ENCODE peak calls at places on chromosomes 6 and 20, in seven cellular contexts. One of them, this sample, is unnamed.

GRCh38 chr20:24148372-24148771 is 159.8 kb upstream of the GGTLC1 start:
- DNase-seq in GM12878: peak
- DNase-seq in HepG2: no peak
- DNase-seq in GM12892: no peak
- DNase-seq in SK-N-SH: no peak
- DNase-seq in K562: no peak
- DNase-seq in GM12891: no peak
- DNase-seq in this sample: no peak

GRCh38 chr6:101117397-101118185 is 236.5 kb upstream of the ASCC3 start:
- DNase-seq in GM12878: no peak
- DNase-seq in HepG2: no peak
- DNase-seq in GM12892: no peak
- DNase-seq in SK-N-SH: no peak
- DNase-seq in K562: no peak
- DNase-seq in GM12891: no peak
- DNase-seq in this sample: peak

GRCh38 chr6:113564401-113565161 is 292.6 kb upstream of the MARCKS start:
- DNase-seq in GM12878: no peak
- DNase-seq in HepG2: peak
- DNase-seq in GM12892: no peak
- DNase-seq in SK-N-SH: peak
- DNase-seq in K562: no peak
- DNase-seq in GM12891: no peak
- DNase-seq in this sample: peak

GRCh38 chr6:73585566-73586415 is 65.0 kb upstream of the EEF1A1 start:
- DNase-seq in GM12878: peak
- DNase-seq in HepG2: peak
- DNase-seq in GM12892: no peak
- DNase-seq in SK-N-SH: no peak
- DNase-seq in K562: peak
- DNase-seq in GM12891: no peak
- DNase-seq in this sample: no peak

GRCh38 chr20:32626859-32627636 is 41.9 kb upstream of the NOL4L start:
- DNase-seq in GM12878: no peak
- DNase-seq in HepG2: no peak
- DNase-seq in GM12892: no peak
- DNase-seq in SK-N-SH: peak
- DNase-seq in K562: no peak
- DNase-seq in GM12891: no peak
- DNase-seq in this sample: no peak

GRCh38 chr6:27778625-27779417 is 133.4 kb downstream of the OR2B2 start:
- DNase-seq in GM12878: no peak
- DNase-seq in HepG2: no peak
- DNase-seq in GM12892: no peak
- DNase-seq in SK-N-SH: no peak
- DNase-seq in K562: no peak
- DNase-seq in GM12891: no peak
- DNase-seq in this sample: no peak

GRCh38 chr6:4352731-4353130 is 217.4 kb upstream of the ECI2 start:
- DNase-seq in GM12878: no peak
- DNase-seq in HepG2: no peak
- DNase-seq in GM12892: no peak
- DNase-seq in SK-N-SH: no peak
- DNase-seq in K562: no peak
- DNase-seq in GM12891: no peak
- DNase-seq in this sample: no peak

GRCh38 chr20:3777381-3777725 is 3.9 kb downstream of the SPEF1 start:
- DNase-seq in GM12878: no peak
- DNase-seq in HepG2: no peak
- DNase-seq in GM12892: no peak
- DNase-seq in SK-N-SH: no peak
- DNase-seq in K562: no peak
- DNase-seq in GM12891: no peak
- DNase-seq in this sample: no peak

GRCh38 chr6:154350293-154350692 is 6.3 kb downstream of the IPCEF1 start:
- DNase-seq in GM12878: no peak
- DNase-seq in HepG2: no peak
- DNase-seq in GM12892: no peak
- DNase-seq in SK-N-SH: no peak
- DNase-seq in K562: no peak
- DNase-seq in GM12891: no peak
- DNase-seq in this sample: no peak

GRCh38 chr20:25196701-25197120 is 1.2 kb downstream of the ENTPD6 start:
- DNase-seq in GM12878: no peak
- DNase-seq in HepG2: no peak
- DNase-seq in GM12892: no peak
- DNase-seq in SK-N-SH: no peak
- DNase-seq in K562: no peak
- DNase-seq in GM12891: no peak
- DNase-seq in this sample: peak

GRCh38 chr20:478010-478948 is 15.9 kb upstream of the TBC1D20 start:
- DNase-seq in GM12878: no peak
- DNase-seq in HepG2: peak
- DNase-seq in GM12892: no peak
- DNase-seq in SK-N-SH: no peak
- DNase-seq in K562: no peak
- DNase-seq in GM12891: no peak
- DNase-seq in this sample: no peak

GRCh38 chr6:25476126-25476525 is 175.9 kb upstream of the SCGN start:
- DNase-seq in GM12878: no peak
- DNase-seq in HepG2: no peak
- DNase-seq in GM12892: no peak
- DNase-seq in SK-N-SH: no peak
- DNase-seq in K562: no peak
- DNase-seq in GM12891: no peak
- DNase-seq in this sample: no peak

GRCh38 chr6:87918461-87918941 is 129.1 kb upstream of the SPACA1 start:
- DNase-seq in GM12878: no peak
- DNase-seq in HepG2: no peak
- DNase-seq in GM12892: no peak
- DNase-seq in SK-N-SH: no peak
- DNase-seq in K562: no peak
- DNase-seq in GM12891: no peak
- DNase-seq in this sample: no peak

GRCh38 chr20:39112196-39112743 is 150.1 kb downstream of the DHX35 start:
- DNase-seq in GM12878: no peak
- DNase-seq in HepG2: peak
- DNase-seq in GM12892: peak
- DNase-seq in SK-N-SH: peak
- DNase-seq in K562: peak
- DNase-seq in GM12891: peak
- DNase-seq in this sample: peak

GRCh38 chr20:45372646-45373352 is 5.3 kb downstream of the TP53TG5 start:
- DNase-seq in GM12878: no peak
- DNase-seq in HepG2: no peak
- DNase-seq in GM12892: no peak
- DNase-seq in SK-N-SH: no peak
- DNase-seq in K562: no peak
- DNase-seq in GM12891: no peak
- DNase-seq in this sample: no peak

GRCh38 chr6:26571592-26572296 is 25.0 kb upstream of the ABT1 start:
- DNase-seq in GM12878: peak
- DNase-seq in HepG2: peak
- DNase-seq in GM12892: no peak
- DNase-seq in SK-N-SH: peak
- DNase-seq in K562: peak
- DNase-seq in GM12891: no peak
- DNase-seq in this sample: peak

GRCh38 chr20:40757087-40757486 is 68.1 kb upstream of the MAFB start:
- DNase-seq in GM12878: peak
- DNase-seq in HepG2: no peak
- DNase-seq in GM12892: no peak
- DNase-seq in SK-N-SH: no peak
- DNase-seq in K562: no peak
- DNase-seq in GM12891: no peak
- DNase-seq in this sample: no peak

GRCh38 chr20:24747015-24747712 is 201.9 kb upstream of the CST7 start:
- DNase-seq in GM12878: no peak
- DNase-seq in HepG2: no peak
- DNase-seq in GM12892: no peak
- DNase-seq in SK-N-SH: no peak
- DNase-seq in K562: no peak
- DNase-seq in GM12891: no peak
- DNase-seq in this sample: no peak

GRCh38 chr6:15350386-15351083 is 104.7 kb downstream of the JARID2 start:
- DNase-seq in GM12878: no peak
- DNase-seq in HepG2: no peak
- DNase-seq in GM12892: no peak
- DNase-seq in SK-N-SH: no peak
- DNase-seq in K562: no peak
- DNase-seq in GM12891: no peak
- DNase-seq in this sample: no peak

GRCh38 chr20:53926428-53927028 is 143.9 kb downstream of the BCAS1 start:
- DNase-seq in GM12878: peak
- DNase-seq in HepG2: peak
- DNase-seq in GM12892: no peak
- DNase-seq in SK-N-SH: no peak
- DNase-seq in K562: no peak
- DNase-seq in GM12891: no peak
- DNase-seq in this sample: no peak
- TF ChIP-seq TAF1 in GM12878: peak
- TF ChIP-seq TAF1 in HepG2: no peak
- TF ChIP-seq TAF1 in GM12892: no peak
- TF ChIP-seq TAF1 in SK-N-SH: no peak
- TF ChIP-seq TAF1 in K562: no peak
- TF ChIP-seq TAF1 in GM12891: peak
- TF ChIP-seq TAF1 in this sample: no peak

GRCh38 chr6:151324079-151324825 is 67.1 kb downstream of the ZBTB2 start:
- DNase-seq in GM12878: peak
- DNase-seq in HepG2: peak
- DNase-seq in GM12892: peak
- DNase-seq in SK-N-SH: peak
- DNase-seq in K562: peak
- DNase-seq in GM12891: peak
- DNase-seq in this sample: peak
- TF ChIP-seq TAF1 in GM12878: no peak
- TF ChIP-seq TAF1 in HepG2: no peak
- TF ChIP-seq TAF1 in GM12892: no peak
- TF ChIP-seq TAF1 in SK-N-SH: no peak
- TF ChIP-seq TAF1 in K562: no peak
- TF ChIP-seq TAF1 in GM12891: no peak
- TF ChIP-seq TAF1 in this sample: no peak

GRCh38 chr6:162119349-162119748 is 608.2 kb downstream of the PRKN start:
- DNase-seq in GM12878: no peak
- DNase-seq in HepG2: no peak
- DNase-seq in GM12892: no peak
- DNase-seq in SK-N-SH: no peak
- DNase-seq in K562: no peak
- DNase-seq in GM12891: no peak
- DNase-seq in this sample: no peak
- TF ChIP-seq TAF1 in GM12878: no peak
- TF ChIP-seq TAF1 in HepG2: no peak
- TF ChIP-seq TAF1 in GM12892: no peak
- TF ChIP-seq TAF1 in SK-N-SH: no peak
- TF ChIP-seq TAF1 in K562: no peak
- TF ChIP-seq TAF1 in GM12891: no peak
- TF ChIP-seq TAF1 in this sample: no peak

GRCh38 chr20:47223896-47224295 is 132.6 kb downstream of the ZMYND8 start:
- DNase-seq in GM12878: no peak
- DNase-seq in HepG2: no peak
- DNase-seq in GM12892: no peak
- DNase-seq in SK-N-SH: no peak
- DNase-seq in K562: no peak
- DNase-seq in GM12891: no peak
- DNase-seq in this sample: no peak

GRCh38 chr20:47224300-47224791 is 132.2 kb downstream of the ZMYND8 start:
- DNase-seq in GM12878: no peak
- DNase-seq in HepG2: no peak
- DNase-seq in GM12892: no peak
- DNase-seq in SK-N-SH: no peak
- DNase-seq in K562: no peak
- DNase-seq in GM12891: no peak
- DNase-seq in this sample: no peak

GRCh38 chr20:47224857-47225256 is 131.6 kb downstream of the ZMYND8 start:
- DNase-seq in GM12878: no peak
- DNase-seq in HepG2: no peak
- DNase-seq in GM12892: no peak
- DNase-seq in SK-N-SH: no peak
- DNase-seq in K562: no peak
- DNase-seq in GM12891: no peak
- DNase-seq in this sample: no peak

GRCh38 chr20:47221036-47221625 is 135.4 kb downstream of the ZMYND8 start:
- DNase-seq in GM12878: peak
- DNase-seq in HepG2: no peak
- DNase-seq in GM12892: no peak
- DNase-seq in SK-N-SH: no peak
- DNase-seq in K562: no peak
- DNase-seq in GM12891: no peak
- DNase-seq in this sample: no peak

DNA sequence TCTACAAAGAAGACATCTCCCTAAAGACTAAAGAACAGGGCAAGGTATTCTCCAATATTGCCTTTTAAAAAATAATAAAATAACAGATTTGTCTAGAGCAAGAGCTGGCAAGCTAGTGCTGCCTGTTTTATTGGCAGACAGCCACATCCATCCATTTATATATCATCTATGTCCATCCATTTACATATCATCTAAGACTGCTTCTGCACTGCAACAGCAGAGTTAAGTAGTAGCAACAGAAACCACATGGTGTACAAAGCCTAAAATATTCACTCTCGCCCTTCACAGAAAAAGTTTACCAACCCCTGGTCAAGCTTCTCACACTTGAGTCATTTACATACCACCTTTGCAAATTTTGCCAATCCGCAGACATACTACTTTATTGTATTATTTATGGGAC is 133.8 kb downstream of the ZMYND8 start:
- DNase-seq in GM12878: no peak
- DNase-seq in HepG2: no peak
- DNase-seq in GM12892: no peak
- DNase-seq in SK-N-SH: no peak
- DNase-seq in K562: no peak
- DNase-seq in GM12891: no peak
- DNase-seq in this sample: no peak
- TF ChIP-seq TAF1 in GM12878: no peak
- TF ChIP-seq TAF1 in HepG2: no peak
- TF ChIP-seq TAF1 in GM12892: no peak
- TF ChIP-seq TAF1 in SK-N-SH: no peak
- TF ChIP-seq TAF1 in K562: no peak
- TF ChIP-seq TAF1 in GM12891: no peak
- TF ChIP-seq TAF1 in this sample: no peak